ENCODE peak calls at places on chromosomes 1 and 21, in six cellular contexts. One of them, this sample, is unnamed.

GRCh38 chr1:154170547-154171221 is 15.8 kb upstream of the NUP210L start:
- DNase-seq in cardiac muscle cell: no peak
- DNase-seq in mucosa of descending colon: no peak
- DNase-seq in AG04450: no peak
- DNase-seq in uterus: no peak
- DNase-seq in kidney: no peak
- DNase-seq in this sample: no peak

GRCh38 chr1:53754484-53755312 is 15.7 kb upstream of the GLIS1 start:
- DNase-seq in cardiac muscle cell: peak
- DNase-seq in kidney: no peak
- DNase-seq in uterus: no peak
- DNase-seq in mucosa of descending colon: peak
- DNase-seq in AG04450: no peak
- DNase-seq in this sample: no peak

GRCh38 chr1:15429701-15430149 is 8.5 kb upstream of the CTRC start:
- DNase-seq in AG04450: no peak
- DNase-seq in cardiac muscle cell: peak
- DNase-seq in mucosa of descending colon: no peak
- DNase-seq in uterus: no peak
- DNase-seq in kidney: no peak
- DNase-seq in this sample: no peak

GRCh38 chr1:94038511-94038910 is 82.4 kb downstream of the ABCA4 start:
- DNase-seq in AG04450: no peak
- DNase-seq in mucosa of descending colon: no peak
- DNase-seq in cardiac muscle cell: peak
- DNase-seq in uterus: no peak
- DNase-seq in kidney: no peak
- DNase-seq in this sample: no peak

GRCh38 chr1:222283147-222283768 is 264.6 kb downstream of the HHIPL2 start:
- DNase-seq in AG04450: peak
- DNase-seq in uterus: no peak
- DNase-seq in cardiac muscle cell: no peak
- DNase-seq in kidney: peak
- DNase-seq in mucosa of descending colon: no peak
- DNase-seq in this sample: no peak

GRCh38 chr21:25895565-25896205 is 160.9 kb downstream of the GABPA start:
- DNase-seq in mucosa of descending colon: no peak
- DNase-seq in uterus: no peak
- DNase-seq in cardiac muscle cell: peak
- DNase-seq in kidney: no peak
- DNase-seq in AG04450: no peak
- DNase-seq in this sample: no peak

GRCh38 chr1:241767737-241768136 is 80.3 kb upstream of the EXO1 start:
- DNase-seq in AG04450: no peak
- DNase-seq in kidney: no peak
- DNase-seq in uterus: no peak
- DNase-seq in mucosa of descending colon: no peak
- DNase-seq in cardiac muscle cell: no peak
- DNase-seq in this sample: no peak

GRCh38 chr21:41770901-41771624 is 4.2 kb upstream of the RIPK4 start:
- DNase-seq in uterus: no peak
- DNase-seq in cardiac muscle cell: no peak
- DNase-seq in mucosa of descending colon: no peak
- DNase-seq in AG04450: no peak
- DNase-seq in kidney: no peak
- DNase-seq in this sample: no peak

GRCh38 chr1:36306210-36306901 is at the start of gene SH3D21:
- DNase-seq in uterus: peak
- DNase-seq in AG04450: no peak
- DNase-seq in kidney: peak
- DNase-seq in cardiac muscle cell: peak
- DNase-seq in mucosa of descending colon: peak
- DNase-seq in this sample: no peak

GRCh38 chr1:157034137-157034800 is 11.3 kb downstream of the ARHGEF11 start:
- DNase-seq in cardiac muscle cell: no peak
- DNase-seq in AG04450: no peak
- DNase-seq in kidney: no peak
- DNase-seq in mucosa of descending colon: no peak
- DNase-seq in uterus: no peak
- DNase-seq in this sample: no peak

GRCh38 chr21:26842976-26843911 is 2.0 kb downstream of the ADAMTS1 start:
- DNase-seq in AG04450: peak
- DNase-seq in uterus: peak
- DNase-seq in cardiac muscle cell: peak
- DNase-seq in mucosa of descending colon: peak
- DNase-seq in kidney: peak
- DNase-seq in this sample: peak

GRCh38 chr1:95095833-95096217 is 21.3 kb upstream of the TLCD4 start:
- DNase-seq in kidney: no peak
- DNase-seq in AG04450: peak
- DNase-seq in cardiac muscle cell: no peak
- DNase-seq in mucosa of descending colon: no peak
- DNase-seq in uterus: no peak
- DNase-seq in this sample: no peak

GRCh38 chr1:187045371-187045770 is 216.6 kb downstream of the PLA2G4A start:
- DNase-seq in uterus: no peak
- DNase-seq in AG04450: no peak
- DNase-seq in kidney: no peak
- DNase-seq in cardiac muscle cell: no peak
- DNase-seq in mucosa of descending colon: no peak
- DNase-seq in this sample: no peak

GRCh38 chr1:172654535-172654934 is 4.4 kb upstream of the FASLG start:
- DNase-seq in mucosa of descending colon: no peak
- DNase-seq in uterus: no peak
- DNase-seq in kidney: no peak
- DNase-seq in AG04450: peak
- DNase-seq in cardiac muscle cell: peak
- DNase-seq in this sample: no peak

GRCh38 chr1:5854754-5855153 is 137.5 kb downstream of the NPHP4 start:
- DNase-seq in mucosa of descending colon: no peak
- DNase-seq in kidney: no peak
- DNase-seq in cardiac muscle cell: no peak
- DNase-seq in uterus: no peak
- DNase-seq in AG04450: no peak
- DNase-seq in this sample: no peak

GRCh38 chr1:2441746-2442145 is 29.4 kb upstream of the PEX10 start:
- DNase-seq in cardiac muscle cell: no peak
- DNase-seq in uterus: no peak
- DNase-seq in mucosa of descending colon: no peak
- DNase-seq in AG04450: no peak
- DNase-seq in kidney: no peak
- DNase-seq in this sample: no peak

GRCh38 chr1:114081145-114082046 is 72.3 kb downstream of the SYT6 start:
- DNase-seq in uterus: no peak
- DNase-seq in AG04450: no peak
- DNase-seq in mucosa of descending colon: peak
- DNase-seq in cardiac muscle cell: no peak
- DNase-seq in kidney: no peak
- DNase-seq in this sample: no peak

GRCh38 chr1:95084317-95085176 is 11.8 kb upstream of the ALG14 start:
- DNase-seq in kidney: no peak
- DNase-seq in cardiac muscle cell: no peak
- DNase-seq in AG04450: no peak
- DNase-seq in mucosa of descending colon: peak
- DNase-seq in uterus: no peak
- DNase-seq in this sample: no peak

GRCh38 chr1:101216623-101217022 is 20.2 kb upstream of the S1PR1 start:
- DNase-seq in AG04450: no peak
- DNase-seq in cardiac muscle cell: no peak
- DNase-seq in uterus: no peak
- DNase-seq in mucosa of descending colon: no peak
- DNase-seq in kidney: no peak
- DNase-seq in this sample: no peak

GRCh38 chr1:23524716-23525401 is 6.2 kb downstream of the E2F2 start:
- DNase-seq in mucosa of descending colon: peak
- DNase-seq in AG04450: no peak
- DNase-seq in cardiac muscle cell: no peak
- DNase-seq in uterus: no peak
- DNase-seq in kidney: no peak
- DNase-seq in this sample: no peak

GRCh38 chr1:192506741-192507155 is 68.8 kb upstream of the RGS1 start:
- DNase-seq in AG04450: no peak
- DNase-seq in mucosa of descending colon: no peak
- DNase-seq in uterus: no peak
- DNase-seq in kidney: no peak
- DNase-seq in cardiac muscle cell: peak
- DNase-seq in this sample: no peak

GRCh38 chr1:23593556-23594148 is 34.4 kb upstream of the ID3 start:
- DNase-seq in cardiac muscle cell: no peak
- DNase-seq in kidney: peak
- DNase-seq in uterus: no peak
- DNase-seq in mucosa of descending colon: no peak
- DNase-seq in AG04450: no peak
- DNase-seq in this sample: no peak

GRCh38 chr21:28429161-28429560 is 563.5 kb downstream of the LTN1 start:
- DNase-seq in cardiac muscle cell: no peak
- DNase-seq in uterus: no peak
- DNase-seq in kidney: no peak
- DNase-seq in AG04450: no peak
- DNase-seq in mucosa of descending colon: no peak
- DNase-seq in this sample: no peak

GRCh38 chr21:28431022-28431421 is 561.7 kb downstream of the LTN1 start:
- DNase-seq in kidney: no peak
- DNase-seq in AG04450: no peak
- DNase-seq in mucosa of descending colon: no peak
- DNase-seq in uterus: no peak
- DNase-seq in cardiac muscle cell: no peak
- DNase-seq in this sample: no peak

GRCh38 chr21:28436286-28436932 is 556.3 kb downstream of the LTN1 start:
- DNase-seq in uterus: peak
- DNase-seq in mucosa of descending colon: no peak
- DNase-seq in kidney: no peak
- DNase-seq in AG04450: no peak
- DNase-seq in cardiac muscle cell: peak
- DNase-seq in this sample: peak

GRCh38 chr21:28427356-28428022 is 565.2 kb downstream of the LTN1 start:
- DNase-seq in mucosa of descending colon: no peak
- DNase-seq in AG04450: no peak
- DNase-seq in uterus: no peak
- DNase-seq in cardiac muscle cell: peak
- DNase-seq in kidney: no peak
- DNase-seq in this sample: no peak

GRCh38 chr21:28431527-28432200 is 561.0 kb downstream of the LTN1 start:
- DNase-seq in uterus: no peak
- DNase-seq in cardiac muscle cell: no peak
- DNase-seq in kidney: no peak
- DNase-seq in mucosa of descending colon: no peak
- DNase-seq in AG04450: no peak
- DNase-seq in this sample: no peak
- H3K4me3 ChIP-seq in uterus: no peak
- H3K4me3 ChIP-seq in cardiac muscle cell: no peak
- H3K4me3 ChIP-seq in kidney: no peak
- H3K4me3 ChIP-seq in mucosa of descending colon: no peak
- H3K4me3 ChIP-seq in AG04450: no peak
- H3K4me3 ChIP-seq in this sample: no peak

GRCh38 chr1:237011432-237011831 is 7.2 kb upstream of the MT1HL1 start:
- DNase-seq in kidney: no peak
- DNase-seq in uterus: no peak
- DNase-seq in cardiac muscle cell: no peak
- DNase-seq in AG04450: no peak
- DNase-seq in mucosa of descending colon: no peak
- DNase-seq in this sample: no peak
- H3K4me3 ChIP-seq in kidney: no peak
- H3K4me3 ChIP-seq in uterus: no peak
- H3K4me3 ChIP-seq in cardiac muscle cell: no peak
- H3K4me3 ChIP-seq in AG04450: no peak
- H3K4me3 ChIP-seq in mucosa of descending colon: no peak
- H3K4me3 ChIP-seq in this sample: no peak

GRCh38 chr1:203476223-203476622 is 617 bp downstream of the PRELP start:
- DNase-seq in AG04450: no peak
- DNase-seq in mucosa of descending colon: no peak
- DNase-seq in uterus: no peak
- DNase-seq in kidney: peak
- DNase-seq in cardiac muscle cell: no peak
- DNase-seq in this sample: no peak
- H3K4me3 ChIP-seq in AG04450: no peak
- H3K4me3 ChIP-seq in mucosa of descending colon: no peak
- H3K4me3 ChIP-seq in uterus: peak
- H3K4me3 ChIP-seq in kidney: peak
- H3K4me3 ChIP-seq in cardiac muscle cell: no peak
- H3K4me3 ChIP-seq in this sample: no peak

DNA sequence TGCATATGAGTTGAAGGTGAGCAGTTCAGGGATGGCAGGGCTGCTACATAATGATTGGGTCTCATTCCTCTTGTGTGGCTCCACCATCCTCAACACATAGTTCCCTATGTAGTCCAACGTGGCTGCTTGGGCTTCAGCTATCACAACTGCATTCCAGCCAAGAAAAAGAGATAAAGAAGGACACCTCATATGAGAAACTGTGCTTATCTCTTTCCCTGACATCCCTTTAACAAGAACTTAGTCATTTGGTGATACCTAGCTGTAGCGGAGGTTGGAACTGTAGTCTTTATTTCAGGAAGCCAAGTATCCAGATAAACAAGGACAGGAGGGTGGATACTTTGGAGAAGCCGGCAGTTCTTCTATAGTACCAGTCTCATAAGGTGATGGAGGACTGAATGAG is 42.7 kb upstream of the DNASE2B start:
- DNase-seq in uterus: no peak
- DNase-seq in mucosa of descending colon: no peak
- DNase-seq in AG04450: no peak
- DNase-seq in kidney: no peak
- DNase-seq in cardiac muscle cell: no peak
- DNase-seq in this sample: no peak
- H3K4me3 ChIP-seq in uterus: no peak
- H3K4me3 ChIP-seq in mucosa of descending colon: no peak
- H3K4me3 ChIP-seq in AG04450: no peak
- H3K4me3 ChIP-seq in kidney: no peak
- H3K4me3 ChIP-seq in cardiac muscle cell: no peak
- H3K4me3 ChIP-seq in this sample: no peak